ENCODE peak calls at places on chromosomes 13 and 19, in six cellular contexts. X, F, U, A, O and B are unnamed samples.

GRCh38 chr13:41345921-41346589 is 35.0 kb downstream of the NAA16 start:
- DNase-seq in X (no peak), F (no peak), U (no peak), A (no peak), O (no peak), B (no peak)

GRCh38 chr13:35630551-35631275 is 154.2 kb upstream of the MAB21L1 start:
- DNase-seq in X (peak), F (no peak), U (peak), A (no peak), O (no peak), B (peak)

GRCh38 chr13:98972627-98973026 is 5.2 kb downstream of the DOCK9 start:
- DNase-seq in X (peak), F (no peak), U (peak), A (no peak), O (no peak), B (peak)

GRCh38 chr13:113425931-113426590 is 27.2 kb downstream of the ADPRHL1 start:
- DNase-seq in X (no peak), F (no peak), U (peak), A (no peak), O (no peak), B (no peak)

GRCh38 chr19:46896076-46896794 is 35.4 kb downstream of the ARHGAP35 start:
- DNase-seq in X (no peak), F (no peak), U (no peak), A (no peak), O (no peak), B (no peak)

GRCh38 chr19:50249636-50250035 is 46.2 kb downstream of the MYH14 start:
- DNase-seq in X (no peak), F (no peak), U (no peak), A (no peak), O (no peak), B (no peak)

GRCh38 chr19:1855040-1855827 is 7.0 kb upstream of the REXO1 start:
- DNase-seq in X (peak), F (peak), U (peak), A (peak), O (peak), B (peak)

GRCh38 chr19:45591004-45591637 is 6.5 kb upstream of the OPA3 start:
- DNase-seq in X (no peak), F (no peak), U (peak), A (peak), O (peak), B (peak)

GRCh38 chr13:40624338-40624737 is 42.1 kb downstream of the FOXO1 start:
- DNase-seq in X (no peak), F (no peak), U (no peak), A (peak), O (no peak), B (no peak)

GRCh38 chr13:96848275-96848674 is 146.0 kb downstream of the OXGR1 start:
- DNase-seq in X (no peak), F (no peak), U (no peak), A (no peak), O (no peak), B (peak)

GRCh38 chr13:87671824-87672603 is 843 bp downstream of the SLITRK5 start:
- DNase-seq in X (no peak), F (peak), U (no peak), A (no peak), O (no peak), B (no peak)

GRCh38 chr19:30315159-30315558 is 57.0 kb upstream of the ZNF536 start:
- DNase-seq in X (no peak), F (no peak), U (no peak), A (no peak), O (no peak), B (no peak)

GRCh38 chr19:38433268-38433733 is at the start of gene RYR1:
- DNase-seq in X (peak), F (no peak), U (no peak), A (peak), O (peak), B (no peak)

GRCh38 chr19:41866284-41866683 is 6.2 kb downstream of the RPS19 start:
- DNase-seq in X (no peak), F (no peak), U (no peak), A (no peak), O (no peak), B (no peak)

GRCh38 chr19:17790059-17790780 is 4.7 kb upstream of the B3GNT3 start:
- DNase-seq in X (no peak), F (no peak), U (peak), A (no peak), O (peak), B (peak)

GRCh38 chr19:38667552-38668205 is 20.2 kb downstream of the ACTN4 start:
- DNase-seq in X (peak), F (no peak), U (no peak), A (no peak), O (no peak), B (no peak)

GRCh38 chr13:48801255-48801654 is 147.5 kb downstream of the CYSLTR2 start:
- DNase-seq in X (no peak), F (no peak), U (no peak), A (no peak), O (no peak), B (no peak)

GRCh38 chr13:86974251-86974994 is 696.7 kb upstream of the SLITRK5 start:
- DNase-seq in X (no peak), F (no peak), U (no peak), A (no peak), O (no peak), B (no peak)

GRCh38 chr19:33769208-33769607 is 27.5 kb upstream of the KCTD15 start:
- DNase-seq in X (no peak), F (no peak), U (no peak), A (no peak), O (no peak), B (no peak)

GRCh38 chr19:17762505-17763229 is 11.4 kb downstream of the FCHO1 start:
- DNase-seq in X (peak), F (no peak), U (peak), A (no peak), O (no peak), B (peak)

GRCh38 chr19:19223060-19223459 is 11.3 kb downstream of the NCAN start:
- DNase-seq in X (no peak), F (no peak), U (no peak), A (no peak), O (no peak), B (no peak)

GRCh38 chr13:110182461-110182860 is 124.5 kb downstream of the COL4A1 start:
- DNase-seq in X (no peak), F (no peak), U (peak), A (no peak), O (no peak), B (no peak)

GRCh38 chr19:58543826-58544590 is at the start of gene TRIM28:
- DNase-seq in X (peak), F (peak), U (peak), A (peak), O (peak), B (peak)

GRCh38 chr19:31214086-31214485 is 135.2 kb downstream of the TSHZ3 start:
- DNase-seq in X (peak), F (no peak), U (peak), A (peak), O (peak), B (peak)

GRCh38 chr19:5225486-5226345 is 114.9 kb downstream of the PTPRS start:
- DNase-seq in X (no peak), F (no peak), U (no peak), A (no peak), O (no peak), B (peak)

GRCh38 chr19:42032428-42032827 is 37.6 kb downstream of the GRIK5 start:
- DNase-seq in X (no peak), F (no peak), U (peak), A (no peak), O (no peak), B (peak)

GRCh38 chr19:3576696-3577443 is 4.1 kb downstream of the HMG20B start:
- DNase-seq in X (no peak), F (peak), U (no peak), A (no peak), O (peak), B (peak)